ENCODE peak calls at places on chromosomes 2 and 18, in eight cellular contexts. H is endothelial cell; Z is neural crest cell; C is anterior cingulate cortex; A is NCI-H1436 treated with DMSO at 0.1 percent for 48 hours; Y is H4; W is NCI-H1417; F is activated CD4-positive, CD25-positive, alpha-beta regulatory T cell. Q is an unnamed sample.

GRCh38 chr2:201148434-201148833 is 32.5 kb downstream of the CFLAR start:
- DNase-seq in H (no peak), C (no peak), A (no peak), F (no peak), W (no peak), Z (no peak), Y (no peak), Q (no peak)

GRCh38 chr2:45836740-45837139 is 185.3 kb downstream of the PRKCE start:
- DNase-seq in A (no peak), C (no peak), Z (no peak), H (no peak), W (no peak), F (no peak), Y (no peak), Q (no peak)

GRCh38 chr2:12661472-12661871 is 55.3 kb upstream of the TRIB2 start:
- DNase-seq in Z (no peak), A (no peak), H (no peak), C (no peak), W (no peak), F (no peak), Y (no peak), Q (no peak)

GRCh38 chr2:46984642-46985476 is 69.3 kb upstream of the MCFD2 start:
- DNase-seq in C (no peak), H (no peak), W (no peak), F (no peak), Y (peak; percentile 94), A (no peak), Z (no peak), Q (peak; percentile 36)

GRCh38 chr2:230323385-230324106 is 3.4 kb upstream of the SP140L start:
- DNase-seq in A (no peak), F (no peak), Z (no peak), W (no peak), Y (no peak), H (no peak), C (no peak), Q (no peak)

GRCh38 chr2:240237609-240238151 is 97.2 kb upstream of the OTOS start:
- DNase-seq in C (no peak), Y (no peak), H (no peak), W (peak; percentile 26), Z (no peak), F (no peak), A (no peak), Q (no peak)

GRCh38 chr2:230849633-230850357 is 14.9 kb upstream of the ITM2C start:
- DNase-seq in F (peak; percentile 69), C (no peak), A (no peak), Y (no peak), W (no peak), Z (peak; percentile 60), H (peak; percentile 83), Q (no peak)

GRCh38 chr2:39718483-39718882 is 52.8 kb downstream of the TMEM178A start:
- DNase-seq in W (no peak), C (no peak), A (no peak), Z (no peak), H (no peak), F (no peak), Y (no peak), Q (no peak)

GRCh38 chr2:126269911-126270310 is 386.0 kb upstream of the GYPC start:
- DNase-seq in F (no peak), A (no peak), C (no peak), W (no peak), H (no peak), Y (no peak), Z (no peak), Q (no peak)

GRCh38 chr18:3044931-3045698 is 32.2 kb upstream of the LPIN2 start:
- DNase-seq in F (no peak), C (no peak), Y (no peak), H (no peak), A (no peak), Z (no peak), W (peak; percentile 55), Q (no peak)

GRCh38 chr2:100819365-100820345 is at the start of gene NPAS2:
- DNase-seq in C (no peak), F (no peak), Y (no peak), H (peak; percentile 53), W (peak; percentile 5), Z (peak; percentile 13), A (no peak), Q (no peak)

GRCh38 chr2:43186679-43187374 is 39.6 kb downstream of the ZFP36L2 start:
- DNase-seq in Z (no peak), A (no peak), W (no peak), Y (no peak), H (no peak), F (no peak), C (no peak), Q (no peak)

GRCh38 chr2:85277416-85278158 is 50.2 kb downstream of the TGOLN2 start:
- DNase-seq in A (no peak), C (no peak), W (no peak), Y (no peak), H (no peak), F (no peak), Z (no peak), Q (no peak)

GRCh38 chr2:193776988-193777387 is 1582.3 kb upstream of the TMEFF2 start:
- DNase-seq in F (no peak), Y (no peak), Z (no peak), A (no peak), C (no peak), W (peak; percentile 58), H (no peak), Q (no peak)

GRCh38 chr2:98412751-98413445 is 31.8 kb upstream of the INPP4A start:
- DNase-seq in C (no peak), Y (peak; percentile 48), A (peak; percentile 0), Z (peak; percentile 61), W (peak; percentile 71), F (peak; percentile 16), H (peak; percentile 57), Q (peak; percentile 46)

GRCh38 chr2:26778507-26778906 is 7.3 kb upstream of the CENPA start:
- DNase-seq in F (no peak), W (no peak), H (no peak), A (no peak), Z (no peak), Y (no peak), C (no peak), Q (no peak)

GRCh38 chr2:219641390-219642063 is 14.1 kb downstream of the SLC4A3 start:
- DNase-seq in H (no peak), F (no peak), Z (no peak), C (no peak), A (no peak), Y (no peak), W (no peak), Q (no peak)